ENCODE peak calls at places on chromosomes 5 and 9, in eight cellular contexts. K is vagina, H is A549, T is upper lobe of left lung, S is testis, D is body of pancreas, N is GM12878, U is heart left ventricle. A is an unnamed sample. For H3K4me1, the result is how much of the 10 kb centered on the place peaks cover.

GRCh38 chr9:36632892-36633291 is 60.2 kb downstream of the MELK start:
- DNase-seq in T (no peak), H (peak), D (no peak), S (no peak), U (no peak), K (no peak), N (no peak), A (no peak)

GRCh38 chr5:4651811-4652565 is 488.1 kb upstream of the ADAMTS16 start:
- DNase-seq in K (no peak), T (no peak), H (no peak), S (no peak), N (no peak), D (no peak), U (no peak), A (no peak)

GRCh38 chr5:172659909-172660628 is 19.0 kb downstream of the NEURL1B start:
- DNase-seq in U (peak), H (peak), T (peak), K (no peak), S (peak), D (peak), N (no peak), A (peak)

GRCh38 chr5:52799358-52799982 is 11.8 kb downstream of the ITGA1 start:
- DNase-seq in H (peak), T (peak), D (peak), S (peak), N (no peak), K (no peak), U (peak), A (no peak)

GRCh38 chr5:62168882-62169281 is 137.1 kb upstream of the KIF2A start:
- DNase-seq in D (no peak), T (no peak), N (no peak), K (no peak), S (no peak), U (no peak), H (no peak), A (no peak)

GRCh38 chr5:72378636-72379289 is 58.6 kb downstream of the PTCD2 start:
- DNase-seq in U (no peak), N (no peak), D (no peak), S (no peak), T (peak), K (no peak), H (peak), A (no peak)

GRCh38 chr5:172731286-172732073 is 39.5 kb downstream of the DUSP1 start:
- DNase-seq in T (peak), K (no peak), D (peak), S (no peak), N (no peak), U (no peak), H (peak), A (no peak)

GRCh38 chr9:19410594-19410993 is 1.8 kb downstream of the ACER2 start:
- DNase-seq in T (no peak), H (no peak), N (no peak), U (no peak), D (no peak), S (no peak), K (no peak), A (no peak)

GRCh38 chr5:14171621-14172020 is 28.5 kb downstream of the TRIO start:
- DNase-seq in S (no peak), H (no peak), N (no peak), U (no peak), D (no peak), K (no peak), T (peak), A (no peak)

GRCh38 chr5:10789021-10789420 is 28.0 kb upstream of the DAP start:
- DNase-seq in N (no peak), T (no peak), D (no peak), S (peak), H (no peak), U (no peak), K (no peak), A (no peak)

GRCh38 chr5:360277-361027 is 38.9 kb downstream of the AHRR start:
- DNase-seq in K (peak), D (no peak), N (no peak), U (no peak), S (peak), H (no peak), T (peak), A (peak)

GRCh38 chr9:135664266-135664665 is 1.2 kb downstream of the LCN9 start:
- DNase-seq in H (no peak), U (no peak), K (no peak), S (no peak), T (no peak), N (no peak), D (no peak), A (peak)

GRCh38 chr9:34665381-34666250 is 3.2 kb upstream of the CCL27 start:
- DNase-seq in T (peak), U (peak), D (peak), S (peak), N (no peak), K (no peak), H (peak), A (peak)

GRCh38 chr5:59218424-59219045 is 635.7 kb downstream of the RAB3C start:
- DNase-seq in K (no peak), D (no peak), N (no peak), U (no peak), S (no peak), T (no peak), H (no peak), A (no peak)

GRCh38 chr9:124218438-124219289 is 39.1 kb upstream of the NEK6 start:
- DNase-seq in T (peak), S (peak), U (peak), N (peak), K (peak), D (peak), H (peak), A (peak)

GRCh38 chr9:77750284-77750683 is 102.2 kb upstream of the GNA14 start:
- DNase-seq in D (no peak), S (no peak), N (no peak), H (no peak), U (no peak), T (no peak), K (no peak), A (no peak)

GRCh38 chr9:35658144-35658893 is at the start of gene CCDC107:
- DNase-seq in S (peak), D (peak), H (peak), K (no peak), U (peak), T (peak), N (no peak), A (peak)

GRCh38 chr5:54774281-54775171 is 210.9 kb downstream of the ESM1 start:
- DNase-seq in S (peak), N (no peak), T (peak), K (no peak), U (peak), H (no peak), D (no peak), A (peak)

GRCh38 chr9:5095795-5096194 is 89.6 kb downstream of the INSL6 start:
- DNase-seq in D (no peak), H (no peak), U (no peak), S (no peak), K (no peak), T (no peak), N (no peak), A (no peak)

GRCh38 chr5:116951217-116951616 is 376.6 kb upstream of the SEMA6A start:
- DNase-seq in D (no peak), T (no peak), H (no peak), K (no peak), S (no peak), U (no peak), N (no peak), A (no peak)

GRCh38 chr9:8234286-8234819 is 434.8 kb upstream of the DMAC1 start:
- DNase-seq in H (no peak), D (no peak), U (no peak), K (no peak), N (no peak), T (no peak), S (no peak), A (no peak)

GRCh38 chr5:91319667-91320066 is 63.5 kb downstream of the ARRDC3 start:
- DNase-seq in H (no peak), D (no peak), N (no peak), T (no peak), U (no peak), S (no peak), K (no peak), A (no peak)

GRCh38 chr9:79026311-79026710 is 545.5 kb upstream of the TLE4 start:
- DNase-seq in U (no peak), K (no peak), H (no peak), N (peak), T (no peak), S (no peak), D (no peak), A (no peak)
- H3K4me1 ChIP-seq in U (under half), K (under half), H (under half), N (under half), T (under half), S (under half), D (under half), A (under half)

GRCh38 chr5:60843693-60844428 is at the start of gene ELOVL7:
- DNase-seq in S (peak), H (peak), U (peak), T (peak), D (peak), K (no peak), N (no peak), A (peak)
- TF ChIP-seq POLR2A in S (no peak), H (no peak), U (no peak), T (no peak), D (peak), K (peak), N (peak), A (no peak)

GRCh38 chr5:38420691-38421395 is 135.6 kb downstream of the LIFR start:
- DNase-seq in U (no peak), H (peak), T (peak), D (peak), S (peak), N (no peak), K (no peak), A (no peak)
- H3K27ac ChIP-seq in U (no peak), H (no peak), T (no peak), D (no peak), S (no peak), N (no peak), K (no peak), A (no peak)

GRCh38 chr5:119370521-119370920 is 14.7 kb downstream of the TNFAIP8 start:
- DNase-seq in H (no peak), S (no peak), D (no peak), K (no peak), U (no peak), N (no peak), T (no peak), A (no peak)

GRCh38 chr5:119367502-119368237 is 11.9 kb downstream of the TNFAIP8 start:
- DNase-seq in N (peak), D (no peak), T (no peak), H (no peak), U (no peak), K (no peak), S (no peak), A (no peak)

GRCh38 chr5:119365847-119366536 is 10.2 kb downstream of the TNFAIP8 start:
- DNase-seq in H (no peak), N (no peak), T (no peak), K (no peak), S (no peak), U (no peak), D (no peak), A (no peak)

GRCh38 chr5:119366537-119366874 is 10.7 kb downstream of the TNFAIP8 start:
- DNase-seq in D (no peak), K (no peak), T (no peak), H (no peak), U (no peak), S (no peak), N (no peak), A (no peak)

DNA sequence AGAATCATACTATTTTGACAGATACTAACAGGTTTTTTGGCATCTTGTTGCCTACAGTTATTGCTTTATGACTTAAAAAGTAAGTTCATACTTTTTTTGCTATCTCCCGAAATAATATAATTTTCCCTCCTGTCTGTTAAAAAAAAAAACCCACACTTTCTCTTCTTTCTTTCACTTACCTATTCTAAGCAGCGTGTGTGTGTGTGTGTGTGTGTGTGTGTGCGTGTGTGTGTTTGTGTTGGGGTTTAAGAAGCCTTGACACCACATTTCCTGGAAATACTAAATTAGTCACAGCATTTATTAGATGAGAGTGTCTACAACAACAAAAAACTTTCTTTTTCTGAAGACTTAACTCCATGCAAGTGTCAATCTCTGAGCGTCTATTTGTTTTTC is 12.4 kb downstream of the TNFAIP8 start:
- DNase-seq in U (no peak), N (peak), H (no peak), T (no peak), S (no peak), K (no peak), D (no peak), A (no peak)
- H3K4me1 ChIP-seq in U (under half), N (under half), H (under half), T (under half), S (under half), K (half or more), D (under half), A (half or more)

DNA sequence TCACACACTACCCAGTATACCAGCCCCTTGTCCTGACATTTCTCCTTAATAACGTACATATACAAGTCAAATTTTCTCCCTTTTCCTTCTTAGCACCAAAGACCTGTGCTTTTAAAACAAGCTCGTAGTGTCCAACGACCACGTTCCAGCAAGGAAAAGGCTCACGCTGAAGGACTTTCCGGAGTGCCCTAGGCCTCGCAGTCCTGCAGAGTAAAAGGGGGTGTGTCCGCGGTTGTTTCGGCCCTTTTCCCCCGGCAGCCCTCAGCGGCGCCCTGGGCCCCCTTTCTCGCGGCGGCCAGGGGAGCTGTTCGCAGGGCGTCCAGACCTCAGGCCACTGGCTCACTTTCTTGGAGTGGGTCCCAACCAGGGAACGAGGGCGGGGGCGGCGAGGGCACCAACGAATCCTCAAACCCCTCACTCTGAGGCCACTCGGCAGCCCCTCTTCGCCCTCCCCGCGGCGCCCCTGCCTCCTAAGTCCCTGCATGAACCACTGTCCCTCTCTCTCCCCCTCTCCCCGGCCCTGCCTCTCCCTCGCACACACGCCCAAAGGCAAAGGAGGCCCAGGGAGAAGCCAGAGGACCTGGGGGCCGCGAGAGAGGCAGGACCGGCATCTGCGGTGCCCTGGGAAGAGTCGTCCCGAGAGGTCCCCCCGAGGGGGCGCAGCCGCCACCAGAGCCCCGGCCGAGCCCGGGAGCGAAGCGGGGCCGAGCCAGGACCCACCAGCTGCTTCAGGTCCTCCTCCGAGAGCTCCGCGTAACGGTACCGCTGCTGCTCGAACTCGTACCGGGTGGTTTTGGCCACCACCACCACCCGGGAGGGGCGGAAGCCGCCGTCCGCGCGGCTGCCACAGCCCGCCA is 718 bp downstream of the NADK2 start:
- DNase-seq in K (no peak), N (no peak), H (peak), S (peak), D (peak), U (peak), T (peak), A (peak)
- TF ChIP-seq POLR2A in K (no peak), N (peak), H (no peak), S (no peak), D (peak), U (peak), T (no peak), A (no peak)

GRCh38 chr9:76342862-76343261 is 51.4 kb downstream of the RFK start:
- DNase-seq in K (no peak), H (no peak), U (no peak), S (no peak), T (no peak), N (no peak), D (no peak), A (no peak)
- H3K27ac ChIP-seq in K (no peak), H (no peak), U (no peak), S (no peak), T (no peak), N (no peak), D (no peak), A (no peak)

GRCh38 chr5:96935556-96936430 is at the start of gene LNPEP:
- DNase-seq in H (peak), D (peak), U (peak), K (peak), T (peak), N (peak), S (peak), A (peak)
- H3K4me1 ChIP-seq in H (under half), D (under half), U (under half), K (under half), T (under half), N (under half), S (under half), A (half or more)

DNA sequence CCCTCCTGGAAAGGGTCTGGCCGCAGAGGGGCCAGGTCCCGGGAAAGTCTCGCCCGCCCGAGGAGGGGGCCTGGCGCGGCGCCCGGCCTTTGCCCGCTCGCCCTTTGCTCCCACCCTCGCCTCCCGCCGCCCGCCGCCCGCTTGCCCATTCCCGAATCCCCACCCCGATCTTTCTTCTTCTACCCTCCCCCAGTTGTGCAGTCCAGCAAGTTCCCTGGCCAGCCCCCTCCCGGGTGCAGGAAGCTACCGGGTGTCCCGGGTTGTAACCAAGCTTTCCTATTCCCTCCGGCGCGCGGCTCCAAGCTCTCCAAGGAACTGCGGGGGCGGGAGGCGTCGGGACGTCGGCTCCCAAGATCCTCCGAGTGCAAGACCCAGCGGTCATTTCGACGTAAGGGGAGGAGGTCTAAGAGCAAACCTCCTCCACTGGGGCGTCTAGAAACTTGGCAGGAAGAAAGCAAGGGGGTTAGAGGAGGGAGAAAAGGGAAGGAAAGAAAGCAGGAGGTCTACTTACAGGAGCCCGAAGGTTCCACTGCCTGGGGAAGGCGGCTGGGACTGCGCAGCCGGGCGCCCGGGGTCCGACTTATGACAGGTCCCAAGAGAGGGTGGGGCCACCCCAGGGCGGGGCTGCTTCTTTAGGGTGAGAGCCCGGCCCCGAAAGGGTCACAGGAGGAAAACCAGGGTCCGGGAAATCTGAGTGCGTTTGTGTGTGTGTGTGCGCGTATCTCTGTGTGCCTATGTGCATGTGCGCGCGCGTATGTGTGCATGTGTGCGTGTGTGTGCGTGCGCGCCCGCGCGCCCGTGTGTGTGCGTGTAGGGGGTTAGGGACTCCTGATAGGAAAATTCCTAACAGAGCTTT is at the start of gene PTGR1:
- DNase-seq in N (no peak), K (no peak), D (peak), H (peak), T (peak), S (peak), U (peak), A (peak)
- TF ChIP-seq POLR2A in N (no peak), K (peak), D (peak), H (peak), T (peak), S (no peak), U (peak), A (no peak)

DNA sequence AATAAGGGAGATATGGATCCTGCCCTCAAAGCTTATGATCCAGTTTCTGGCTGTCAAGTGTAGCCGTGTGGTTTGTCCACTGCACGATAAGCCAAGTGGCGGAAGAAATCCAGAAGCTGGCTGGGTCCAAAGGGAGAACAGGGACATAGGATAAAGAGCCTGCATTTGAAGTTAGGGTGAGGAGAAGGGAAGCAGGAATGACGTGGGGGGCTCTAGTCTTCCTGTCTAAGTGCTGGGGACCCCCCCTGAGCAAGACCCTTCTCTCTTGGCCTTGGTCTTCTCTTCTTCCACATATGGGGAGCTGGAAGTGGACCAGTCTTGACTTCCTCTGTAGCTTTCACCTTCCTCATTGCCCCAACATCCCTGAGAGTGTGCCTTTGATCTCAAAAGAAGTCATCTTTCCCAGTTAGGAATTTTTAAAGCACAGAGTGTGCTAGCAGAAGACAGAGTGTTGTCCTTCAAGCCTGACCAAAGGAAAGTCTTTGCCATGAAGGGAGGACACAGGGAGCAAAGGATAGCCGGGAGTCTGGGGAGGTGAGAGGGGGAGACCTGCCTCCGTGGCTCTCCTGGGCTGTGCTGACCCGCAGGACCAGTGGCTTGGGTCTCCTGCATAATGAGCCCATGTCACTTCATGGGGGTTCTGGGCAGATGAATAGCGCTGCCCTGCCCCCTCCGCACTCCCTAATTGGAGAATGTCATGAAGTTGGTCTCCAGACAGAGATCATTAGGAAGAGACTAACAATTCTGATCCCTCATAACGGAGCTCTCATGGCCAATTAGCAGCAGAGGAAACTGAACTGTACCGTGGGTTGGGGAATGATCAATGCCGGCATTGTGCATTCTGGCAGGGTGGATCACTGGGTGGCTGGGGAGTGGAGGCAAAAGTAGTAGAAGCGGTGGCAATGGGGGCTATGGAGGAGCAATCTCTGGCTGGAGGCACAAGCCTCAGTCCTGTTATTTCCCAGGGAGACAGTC is 186.3 kb downstream of the FSTL4 start:
- DNase-seq in T (no peak), N (no peak), H (no peak), K (peak), S (no peak), D (no peak), U (no peak), A (no peak)
- H3K27ac ChIP-seq in T (no peak), N (no peak), H (no peak), K (no peak), S (no peak), D (no peak), U (no peak), A (no peak)

A was measured in spleen.